ENCODE peak calls at places on chromosomes 7 and 10, in seven cellular contexts. E, N, W, C, Y, R and H are unnamed samples.

GRCh38 chr7:112103246-112103645 is 103.0 kb downstream of the DOCK4 start:
- DNase-seq in E (peak; percentile 74), N (no peak), W (no peak), C (no peak), Y (no peak), R (no peak), H (no peak)

GRCh38 chr10:75939541-75939940 is 508.1 kb downstream of the LRMDA start:
- DNase-seq in E (no peak), N (no peak), W (no peak), C (no peak), Y (no peak), R (no peak), H (no peak)

GRCh38 chr10:113610636-113611601 is 52.9 kb downstream of the NRAP start:
- DNase-seq in E (no peak), N (no peak), W (no peak), C (peak; percentile 22), Y (no peak), R (no peak), H (no peak)

GRCh38 chr10:110495731-110496552 is 1.8 kb upstream of the DUSP5 start:
- DNase-seq in E (peak; percentile 76), N (peak; percentile 59), W (peak; percentile 69), C (no peak), Y (no peak), R (peak; percentile 40), H (peak; percentile 16)

GRCh38 chr7:99685129-99685758 is 5.4 kb upstream of the CYP3A5 start:
- DNase-seq in E (no peak), N (no peak), W (no peak), C (no peak), Y (no peak), R (no peak), H (no peak)

GRCh38 chr7:13024323-13024722 is 336.9 kb downstream of the ARL4A start:
- DNase-seq in E (peak; percentile 96), N (no peak), W (no peak), C (no peak), Y (no peak), R (no peak), H (no peak)

GRCh38 chr7:69814421-69814962 is 216.2 kb downstream of the AUTS2 start:
- DNase-seq in E (no peak), N (no peak), W (no peak), C (no peak), Y (peak; percentile 12), R (no peak), H (no peak)

GRCh38 chr7:114021135-114021534 is 102.3 kb upstream of the PPP1R3A start:
- DNase-seq in E (no peak), N (no peak), W (no peak), C (no peak), Y (no peak), R (no peak), H (no peak)

GRCh38 chr7:47600199-47601118 is 18.5 kb upstream of the TNS3 start:
- DNase-seq in E (peak; percentile 55), N (no peak), W (no peak), C (no peak), Y (no peak), R (no peak), H (no peak)

GRCh38 chr10:65891073-65891981 is 1034.5 kb upstream of the LRRTM3 start:
- DNase-seq in E (no peak), N (no peak), W (peak; percentile 4), C (no peak), Y (no peak), R (no peak), H (no peak)

GRCh38 chr7:114924066-114924712 is 2.3 kb downstream of the MDFIC start:
- DNase-seq in E (no peak), N (no peak), W (no peak), C (no peak), Y (no peak), R (no peak), H (no peak)

GRCh38 chr7:2540641-2541051 is 14.7 kb downstream of the BRAT1 start:
- DNase-seq in E (no peak), N (no peak), W (no peak), C (no peak), Y (peak; percentile 5), R (no peak), H (no peak)

GRCh38 chr7:24197852-24198251 is 86.1 kb upstream of the NPY start:
- DNase-seq in E (no peak), N (no peak), W (no peak), C (no peak), Y (no peak), R (no peak), H (no peak)

GRCh38 chr7:135253851-135254815 is 20.5 kb downstream of the STRA8 start:
- DNase-seq in E (peak; percentile 89), N (peak; percentile 51), W (peak; percentile 54), C (peak; percentile 60), Y (peak; percentile 66), R (peak; percentile 79), H (no peak)

GRCh38 chr7:26813426-26813825 is 51.0 kb downstream of the SKAP2 start:
- DNase-seq in E (no peak), N (no peak), W (no peak), C (no peak), Y (no peak), R (no peak), H (no peak)

GRCh38 chr10:36263871-36264270 is 621.8 kb upstream of the FZD8 start:
- DNase-seq in E (no peak), N (no peak), W (no peak), C (no peak), Y (no peak), R (no peak), H (no peak)

GRCh38 chr7:42922017-42922753 is 9.8 kb downstream of the PSMA2 start:
- DNase-seq in E (no peak), N (no peak), W (no peak), C (no peak), Y (no peak), R (no peak), H (no peak)

GRCh38 chr10:91410638-91411367 is 659 bp downstream of the HECTD2 start:
- DNase-seq in E (peak; percentile 57), N (peak; percentile 30), W (peak; percentile 53), C (peak; percentile 37), Y (no peak), R (no peak), H (peak; percentile 46)

DNA sequence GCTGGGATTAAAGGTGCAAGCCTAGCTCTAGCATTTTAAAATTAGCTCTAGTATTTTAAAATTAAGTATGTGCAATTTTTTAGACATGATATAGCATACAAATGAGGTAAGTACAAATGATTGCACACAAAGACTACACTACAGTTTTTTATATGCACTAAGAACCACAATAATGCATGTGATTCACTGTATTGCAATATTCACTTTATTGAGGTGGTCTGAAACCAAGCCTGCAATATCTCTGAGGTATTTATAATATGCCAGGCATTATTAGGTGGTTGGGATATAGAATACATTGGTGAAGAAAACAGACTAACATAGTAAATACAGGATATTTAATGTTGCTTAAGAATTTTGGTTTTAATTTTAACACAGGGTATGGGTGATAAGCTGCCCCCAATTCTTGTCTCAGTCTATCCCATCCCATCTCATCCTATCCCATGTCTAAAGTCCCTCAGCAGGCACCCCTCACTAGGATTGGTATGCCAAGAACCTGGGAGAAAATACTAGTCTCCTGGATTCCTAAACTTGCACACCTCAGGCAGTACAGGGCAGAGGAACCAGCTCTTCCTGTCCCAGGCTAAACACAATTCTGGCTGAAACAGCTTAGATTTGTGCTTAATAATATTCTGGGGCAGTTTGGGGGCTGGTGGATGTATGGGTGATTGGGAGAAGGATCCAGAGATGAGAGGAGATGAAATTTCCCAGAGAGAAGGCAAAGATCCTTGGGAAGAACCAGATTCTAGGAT is 90.4 kb downstream of the HIPK2 start:
- DNase-seq in E (no peak), N (no peak), W (no peak), C (no peak), Y (no peak), R (no peak), H (no peak)
- TF ChIP-seq POLR2A in E (no peak), N (no peak), W (no peak), C (no peak), Y (no peak), R (no peak), H (no peak)

GRCh38 chr7:140230862-140231778 is 54.3 kb upstream of the KDM7A start:
- DNase-seq in E (peak; percentile 49), N (no peak), W (peak; percentile 71), C (peak; percentile 53), Y (peak; percentile 34), R (peak; percentile 59), H (peak; percentile 34)
- TF ChIP-seq POLR2A in E (no peak), N (no peak), W (no peak), C (no peak), Y (no peak), R (no peak), H (no peak)

DNA sequence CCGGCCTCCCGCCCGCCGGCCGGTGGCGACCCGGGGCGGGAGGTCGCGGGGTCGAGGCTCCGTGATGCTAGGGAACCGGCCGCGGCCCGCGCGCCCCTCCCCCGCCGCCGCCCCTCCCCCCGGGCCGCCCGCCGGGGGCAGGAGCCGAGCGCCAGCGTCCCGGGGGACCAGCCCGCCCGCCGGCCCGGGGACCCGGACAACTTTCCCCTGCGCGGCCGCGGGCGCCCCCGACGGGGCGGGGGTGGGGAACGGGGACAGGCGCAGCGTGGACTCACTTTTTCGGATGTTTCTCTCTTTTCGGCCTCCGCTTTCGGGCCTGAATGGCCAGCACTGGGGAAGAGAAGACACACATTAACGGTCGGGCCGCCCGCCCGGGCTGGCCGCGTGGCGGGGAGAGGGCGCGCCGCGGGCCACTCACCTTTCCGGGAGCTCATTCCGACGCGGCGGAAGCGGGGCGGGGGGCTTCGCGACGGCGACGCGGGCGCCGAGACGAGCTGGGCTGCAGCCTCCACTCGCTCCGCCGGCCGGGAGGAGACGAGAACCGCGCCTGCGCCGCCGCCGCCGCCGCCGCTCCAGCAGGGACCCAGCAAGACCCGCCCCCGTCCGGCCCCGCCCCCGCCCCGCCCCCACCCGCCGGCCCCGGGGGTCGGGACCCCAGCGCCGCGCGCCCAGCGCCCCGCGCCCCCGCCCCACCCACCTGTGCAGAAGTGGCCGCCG is at the start of gene SRPK2:
- DNase-seq in E (peak; percentile 69), N (peak; percentile 68), W (peak; percentile 78), C (peak; percentile 77), Y (peak; percentile 80), R (peak; percentile 47), H (peak; percentile 69)
- TF ChIP-seq POLR2A in E (no peak), N (peak; percentile 47), W (peak; percentile 66), C (peak; percentile 72), Y (peak; percentile 52), R (no peak), H (no peak)

GRCh38 chr7:1512781-1513656 is 8.8 kb upstream of the INTS1 start:
- DNase-seq in E (peak; percentile 26), N (peak; percentile 55), W (peak; percentile 91), C (no peak), Y (peak; percentile 88), R (peak; percentile 82), H (peak; percentile 78)
- TF ChIP-seq POLR2A in E (no peak), N (no peak), W (no peak), C (no peak), Y (peak; percentile 45), R (no peak), H (no peak)